ENCODE peak calls at places on chromosomes 7 and 10, in four cellular contexts. One of them, this sample, is unnamed.

GRCh38 chr10:126247454-126247975 is 140.8 kb downstream of the ADAM12 start:
- DNase-seq in HepG2: no peak
- DNase-seq in K562: no peak
- DNase-seq in SK-N-SH: no peak
- DNase-seq in this sample: no peak

GRCh38 chr10:114915294-114915693 is 22.7 kb upstream of the TRUB1 start:
- DNase-seq in HepG2: no peak
- DNase-seq in K562: no peak
- DNase-seq in SK-N-SH: no peak
- DNase-seq in this sample: no peak

GRCh38 chr7:2566890-2567662 is 8.3 kb downstream of the IQCE start:
- DNase-seq in HepG2: peak
- DNase-seq in K562: no peak
- DNase-seq in SK-N-SH: no peak
- DNase-seq in this sample: no peak

GRCh38 chr7:55086413-55087201 is 67.8 kb downstream of the EGFR start:
- DNase-seq in HepG2: peak
- DNase-seq in K562: no peak
- DNase-seq in SK-N-SH: peak
- DNase-seq in this sample: no peak

GRCh38 chr7:117600912-117601311 is 121.1 kb downstream of the CFTR start:
- DNase-seq in HepG2: no peak
- DNase-seq in K562: no peak
- DNase-seq in SK-N-SH: no peak
- DNase-seq in this sample: no peak

GRCh38 chr7:73642834-73643233 is 18.5 kb upstream of the MLXIPL start:
- DNase-seq in HepG2: no peak
- DNase-seq in K562: no peak
- DNase-seq in SK-N-SH: no peak
- DNase-seq in this sample: no peak

GRCh38 chr7:46145412-46145811 is 224.3 kb upstream of the IGFBP3 start:
- DNase-seq in HepG2: peak
- DNase-seq in K562: no peak
- DNase-seq in SK-N-SH: no peak
- DNase-seq in this sample: peak

GRCh38 chr7:135771961-135772638 is 23.5 kb upstream of the FAM180A start:
- DNase-seq in HepG2: no peak
- DNase-seq in K562: no peak
- DNase-seq in SK-N-SH: no peak
- DNase-seq in this sample: no peak

GRCh38 chr10:8978100-8978499 is 923.6 kb downstream of the GATA3 start:
- DNase-seq in HepG2: no peak
- DNase-seq in K562: no peak
- DNase-seq in SK-N-SH: no peak
- DNase-seq in this sample: no peak

GRCh38 chr7:142158741-142159496 is 47.4 kb downstream of the MGAM2 start:
- DNase-seq in HepG2: no peak
- DNase-seq in K562: no peak
- DNase-seq in SK-N-SH: no peak
- DNase-seq in this sample: no peak

GRCh38 chr7:33243319-33243881 is 114.0 kb downstream of the BBS9 start:
- DNase-seq in HepG2: peak
- DNase-seq in K562: peak
- DNase-seq in SK-N-SH: peak
- DNase-seq in this sample: no peak

GRCh38 chr10:105502076-105502475 is 861.0 kb downstream of the SORCS3 start:
- DNase-seq in HepG2: no peak
- DNase-seq in K562: no peak
- DNase-seq in SK-N-SH: no peak
- DNase-seq in this sample: no peak

GRCh38 chr7:24323961-24324480 is 40.0 kb downstream of the NPY start:
- DNase-seq in HepG2: no peak
- DNase-seq in K562: no peak
- DNase-seq in SK-N-SH: peak
- DNase-seq in this sample: no peak
- TF ChIP-seq FOXJ3 in HepG2: no peak
- TF ChIP-seq FOXJ3 in K562: no peak
- TF ChIP-seq FOXJ3 in SK-N-SH: no peak
- TF ChIP-seq FOXJ3 in this sample: no peak

GRCh38 chr10:21919906-21920305 is 83.6 kb downstream of the DNAJC1 start:
- DNase-seq in HepG2: no peak
- DNase-seq in K562: no peak
- DNase-seq in SK-N-SH: no peak
- DNase-seq in this sample: no peak
- TF ChIP-seq MAX in HepG2: no peak
- TF ChIP-seq MAX in K562: no peak
- TF ChIP-seq MAX in SK-N-SH: no peak
- TF ChIP-seq MAX in this sample: no peak

GRCh38 chr10:86361134-86362128 is 5.2 kb downstream of the GRID1 start:
- DNase-seq in HepG2: no peak
- DNase-seq in K562: no peak
- DNase-seq in SK-N-SH: peak
- DNase-seq in this sample: peak
- TF ChIP-seq FOXJ3 in HepG2: no peak
- TF ChIP-seq FOXJ3 in K562: no peak
- TF ChIP-seq FOXJ3 in SK-N-SH: no peak
- TF ChIP-seq FOXJ3 in this sample: no peak

DNA sequence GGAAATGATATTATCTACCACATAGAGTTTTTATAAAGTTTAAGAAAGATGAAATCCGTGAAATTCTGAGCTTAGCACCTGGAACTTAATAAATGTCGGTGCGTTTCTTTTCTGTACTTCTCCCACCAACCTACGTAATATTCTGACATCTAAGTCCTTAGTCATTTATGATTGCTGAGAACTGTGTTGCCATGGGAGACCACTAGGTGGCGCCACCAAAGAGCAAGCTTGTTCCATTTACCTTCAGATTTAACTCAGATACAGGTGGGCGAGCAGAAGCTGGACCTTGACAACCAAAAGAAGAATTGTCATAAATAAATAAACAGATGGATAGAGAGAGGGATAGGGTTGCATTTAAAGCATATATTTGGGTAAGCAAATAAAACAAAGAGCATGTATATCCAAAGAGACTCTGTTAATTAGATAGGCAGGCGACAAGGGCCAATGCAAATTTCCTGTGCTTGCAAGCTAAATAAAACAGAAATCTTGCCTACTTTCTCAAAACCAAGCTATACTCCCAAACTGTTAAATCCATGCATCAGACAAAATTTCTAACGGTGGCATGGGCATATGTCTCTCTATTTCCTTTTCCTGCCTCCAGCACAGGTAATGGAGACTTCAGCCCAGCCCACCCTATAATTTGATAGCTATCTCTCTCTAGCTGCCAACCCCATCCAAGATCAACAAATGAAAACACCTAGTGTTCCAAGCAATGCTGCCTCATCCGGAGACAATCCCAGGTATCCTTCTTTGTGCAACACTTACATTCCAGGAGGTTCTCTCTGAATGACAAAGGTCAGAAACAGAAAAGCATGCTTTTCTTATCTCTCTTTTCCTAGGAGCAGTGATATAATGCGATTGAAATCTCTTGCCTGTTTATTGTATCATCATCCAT is 699.6 kb downstream of the INHBA start:
- DNase-seq in HepG2: peak
- DNase-seq in K562: peak
- DNase-seq in SK-N-SH: peak
- DNase-seq in this sample: peak
- TF ChIP-seq MAX in HepG2: no peak
- TF ChIP-seq MAX in K562: no peak
- TF ChIP-seq MAX in SK-N-SH: no peak
- TF ChIP-seq MAX in this sample: no peak